ENCODE peak calls at places on chromosomes 11 and 22, in four cellular contexts. U is endothelial cell of umbilical vein, B is A549, Z is HCT116. I is an unnamed sample.

GRCh38 chr22:26606611-26607010 is 11.2 kb downstream of the CRYBB1 start:
- DNase-seq in B (peak), Z (no peak), U (no peak), I (no peak)

GRCh38 chr11:359181-359714 is 10.1 kb upstream of the B4GALNT4 start:
- DNase-seq in B (no peak), U (no peak), Z (no peak), I (no peak)

GRCh38 chr11:78314753-78315152 is 102.9 kb downstream of the GAB2 start:
- DNase-seq in Z (no peak), B (no peak), U (no peak), I (no peak)

GRCh38 chr22:17218341-17218740 is 894 bp downstream of the ADA2 start:
- DNase-seq in Z (no peak), U (no peak), B (no peak), I (no peak)

GRCh38 chr11:17765381-17766359 is 31.1 kb downstream of the KCNC1 start:
- DNase-seq in B (peak), U (no peak), Z (no peak), I (no peak)

GRCh38 chr11:110362916-110363574 is 66.6 kb upstream of the RDX start:
- DNase-seq in U (peak), Z (peak), B (peak), I (no peak)

GRCh38 chr11:92964471-92964870 is 5.0 kb upstream of the MTNR1B start:
- DNase-seq in Z (no peak), U (no peak), B (no peak), I (no peak)

GRCh38 chr11:84645988-84646689 is 981.0 kb downstream of the DLG2 start:
- DNase-seq in B (no peak), U (no peak), Z (no peak), I (no peak)

GRCh38 chr11:94134651-94135512 is 6.2 kb downstream of the PANX1 start:
- DNase-seq in B (no peak), Z (no peak), U (peak), I (no peak)

GRCh38 chr11:13110929-13111812 is 102.1 kb downstream of the RASSF10 start:
- DNase-seq in Z (no peak), B (peak), U (peak), I (peak)

GRCh38 chr11:63573881-63574855 is 11.0 kb upstream of the PLAAT2 start:
- DNase-seq in B (peak), U (peak), Z (no peak), I (no peak)

GRCh38 chr11:76680517-76681425 is 10.2 kb upstream of the LRRC32 start:
- DNase-seq in U (peak), B (peak), Z (peak), I (peak)

GRCh38 chr11:86818466-86819282 is 18.3 kb downstream of the PRSS23 start:
- DNase-seq in B (peak), U (peak), Z (peak), I (no peak)

GRCh38 chr11:123567466-123567865 is 87.0 kb downstream of the SCN3B start:
- DNase-seq in B (no peak), Z (no peak), U (no peak), I (no peak)

GRCh38 chr11:105229257-105229656 is 89.7 kb upstream of the CARD18 start:
- DNase-seq in U (no peak), B (no peak), Z (no peak), I (no peak)

GRCh38 chr11:64558065-64558745 is 32.8 kb upstream of the SLC22A12 start:
- DNase-seq in B (no peak), U (no peak), Z (no peak), I (no peak)

GRCh38 chr11:6319879-6320410 is 356 bp downstream of the CAVIN3 start:
- DNase-seq in B (peak), Z (peak), U (peak), I (no peak)

GRCh38 chr11:75815345-75815983 is 454 bp downstream of the UVRAG start:
- DNase-seq in B (peak), Z (no peak), U (peak), I (peak)

GRCh38 chr22:29079218-29079901 is 6.5 kb downstream of the KREMEN1 start:
- DNase-seq in B (no peak), U (no peak), Z (no peak), I (no peak)

GRCh38 chr11:123330071-123330470 is 100.0 kb upstream of the GRAMD1B start:
- DNase-seq in B (no peak), Z (no peak), U (peak), I (no peak)

GRCh38 chr11:12606597-12606996 is 67.6 kb upstream of the TEAD1 start:
- DNase-seq in U (no peak), Z (no peak), B (no peak), I (no peak)

GRCh38 chr11:7905549-7905948 is 25.5 kb downstream of the OR10A6 start:
- DNase-seq in B (no peak), Z (no peak), U (no peak), I (no peak)

GRCh38 chr11:64861227-64861970 is 16.9 kb upstream of the CDC42BPG start:
- DNase-seq in Z (no peak), U (no peak), B (no peak), I (no peak)

GRCh38 chr22:31248965-31249940 is 37.2 kb downstream of the LIMK2 start:
- DNase-seq in B (no peak), U (no peak), Z (no peak), I (no peak)

GRCh38 chr22:31246687-31247086 is 34.6 kb downstream of the LIMK2 start:
- DNase-seq in U (no peak), B (no peak), Z (no peak), I (no peak)

GRCh38 chr22:31247726-31248125 is 35.6 kb downstream of the LIMK2 start:
- DNase-seq in U (no peak), Z (no peak), B (no peak), I (no peak)

GRCh38 chr22:31250740-31251330 is 38.7 kb downstream of the LIMK2 start:
- DNase-seq in U (no peak), Z (no peak), B (no peak), I (no peak)

GRCh38 chr22:31248138-31248745 is 36.1 kb downstream of the LIMK2 start:
- DNase-seq in Z (no peak), U (peak), B (no peak), I (peak)
- TF ChIP-seq POLR2A in Z (no peak), U (no peak), B (no peak), I (peak)

GRCh38 chr11:111540114-111540920 is at the start of gene LAYN:
- DNase-seq in Z (no peak), B (no peak), U (no peak), I (peak)
- TF ChIP-seq POLR2A in Z (no peak), B (no peak), U (no peak), I (peak)

DNA sequence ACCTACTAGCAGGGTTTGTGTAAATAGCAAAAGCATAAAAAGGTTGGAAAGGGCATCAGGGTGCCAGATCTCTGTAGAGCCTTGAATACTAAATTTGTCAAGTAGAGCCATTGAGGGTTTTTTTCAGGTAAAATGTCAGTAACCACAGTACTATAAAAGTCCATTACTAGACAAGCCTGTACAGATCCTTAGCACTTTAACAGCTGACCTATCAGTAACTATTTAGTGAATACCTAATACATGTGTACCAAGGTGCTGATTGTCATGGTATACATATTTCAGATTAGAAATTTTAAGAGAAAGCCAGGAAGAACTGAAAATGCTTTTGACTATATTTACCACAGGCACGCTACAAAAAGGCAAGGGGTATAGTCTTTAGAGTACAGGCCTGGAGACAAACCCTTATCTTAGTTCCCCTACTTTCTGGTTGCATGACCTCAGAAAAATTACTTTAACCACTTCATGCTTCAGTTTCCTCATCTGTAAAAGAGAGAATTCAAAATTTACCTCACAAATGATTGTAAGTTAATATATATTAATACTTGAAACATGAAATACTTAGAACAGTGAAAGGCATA is 57.9 kb downstream of the RAB38 start:
- DNase-seq in U (no peak), Z (no peak), B (no peak), I (no peak)
- TF ChIP-seq POLR2A in U (no peak), Z (no peak), B (no peak), I (no peak)

GRCh38 chr11:117684111-117684510 is 112.9 kb downstream of the DSCAML1 start:
- DNase-seq in Z (no peak), U (no peak), B (no peak), I (no peak)
- TF ChIP-seq POLR2A in Z (no peak), U (no peak), B (no peak), I (no peak)

GRCh38 chr11:103591554-103591953 is 444.9 kb upstream of the DDI1 start:
- DNase-seq in U (peak), Z (no peak), B (no peak), I (no peak)
- TF ChIP-seq POLR2A in U (no peak), Z (no peak), B (no peak), I (no peak)

GRCh38 chr11:121467965-121468364 is 15.2 kb upstream of the SORL1-AS1 start:
- DNase-seq in U (no peak), B (no peak), Z (no peak), I (no peak)
- TF ChIP-seq POLR2A in U (no peak), B (no peak), Z (no peak), I (no peak)

GRCh38 chr11:46120711-46121327 is 435 bp downstream of the PHF21A start:
- DNase-seq in B (no peak), Z (no peak), U (peak), I (peak)
- TF ChIP-seq POLR2A in B (peak), Z (no peak), U (no peak), I (peak)

GRCh38 chr22:46054091-46054877 is 77.3 kb upstream of the WNT7B start:
- DNase-seq in Z (no peak), U (peak), B (no peak), I (no peak)
- TF ChIP-seq POLR2A in Z (peak), U (peak), B (no peak), I (no peak)

GRCh38 chr11:35157814-35158213 is 18.8 kb downstream of the CD44 start:
- DNase-seq in U (no peak), Z (no peak), B (no peak), I (no peak)
- TF ChIP-seq POLR2A in U (no peak), Z (no peak), B (no peak), I (no peak)

GRCh38 chr22:42074153-42074750 is at the start of gene PHETA2:
- DNase-seq in B (no peak), Z (no peak), U (peak), I (no peak)
- TF ChIP-seq POLR2A in B (no peak), Z (no peak), U (peak), I (no peak)

I was measured in H54.